ENCODE peak calls at places on chromosomes 5 and 9, in six cellular contexts. D, O, K, W, C and H are unnamed samples.
A peak's percentile ranks its signal among the peaks of the same experiment; 100 is the strongest.

GRCh38 chr9:109751253-109751652 is 28.7 kb upstream of the PALM2AKAP2 start:
- DNase-seq in C (no peak), O (no peak), D (no peak), W (no peak), K (no peak), H (peak; percentile 55)

GRCh38 chr9:99345936-99346335 is 123.9 kb downstream of the SEC61B start:
- DNase-seq in K (peak; percentile 77), C (no peak), D (no peak), O (peak; percentile 30), W (no peak), H (no peak)

GRCh38 chr9:128094166-128094949 is 26.3 kb downstream of the SLC25A25 start:
- DNase-seq in O (peak; percentile 99), W (peak; percentile 93), D (peak; percentile 96), C (peak; percentile 99), K (peak; percentile 98), H (peak; percentile 89)

GRCh38 chr9:109735796-109736195 is 44.2 kb upstream of the PALM2AKAP2 start:
- DNase-seq in K (no peak), O (peak; percentile 60), C (no peak), D (no peak), W (no peak), H (no peak)

GRCh38 chr5:151686673-151687378 is at the start of gene SPARC:
- DNase-seq in O (peak; percentile 98), C (peak; percentile 94), W (peak; percentile 82), K (peak; percentile 87), D (peak; percentile 92), H (peak; percentile 90)

GRCh38 chr5:55344392-55344992 is 36.7 kb downstream of the MTREX start:
- DNase-seq in O (peak; percentile 80), W (no peak), D (no peak), K (peak; percentile 57), C (peak; percentile 82), H (peak; percentile 36)

GRCh38 chr5:10348258-10348657 is 5.2 kb upstream of the MARCHF6 start:
- DNase-seq in C (no peak), D (no peak), K (no peak), W (no peak), O (no peak), H (no peak)

GRCh38 chr5:147390654-147391053 is 119.2 kb downstream of the DPYSL3 start:
- DNase-seq in D (no peak), K (no peak), O (no peak), C (no peak), W (no peak), H (no peak)

GRCh38 chr5:141529002-141529401 is 40.1 kb downstream of the PCDHGC5 start:
- DNase-seq in O (peak; percentile 69), K (no peak), C (no peak), W (no peak), D (no peak), H (no peak)

GRCh38 chr9:133335924-133336811 is at the start of gene SURF6:
- DNase-seq in O (peak; percentile 92), W (peak; percentile 92), K (peak; percentile 97), D (peak; percentile 92), C (peak; percentile 89), H (peak; percentile 41)

GRCh38 chr9:29397148-29397547 is 1823.9 kb upstream of the C9orf72 start:
- DNase-seq in C (no peak), W (no peak), O (no peak), D (no peak), K (no peak), H (no peak)

GRCh38 chr9:36791204-36791948 is 218.7 kb downstream of the MELK start:
- DNase-seq in W (no peak), O (no peak), K (no peak), D (no peak), C (no peak), H (no peak)

GRCh38 chr5:135365281-135365680 is 33.8 kb downstream of the MACROH2A1 start:
- DNase-seq in K (no peak), O (no peak), C (no peak), D (no peak), W (no peak), H (no peak)

GRCh38 chr9:111975709-111976108 is 79.1 kb downstream of the UGCG start:
- DNase-seq in C (no peak), W (peak; percentile 59), O (no peak), K (peak; percentile 22), D (no peak), H (no peak)

GRCh38 chr5:134603059-134603458 is 29.6 kb downstream of the SAR1B start:
- DNase-seq in W (no peak), O (peak; percentile 35), C (no peak), K (no peak), D (no peak), H (peak; percentile 36)

GRCh38 chr5:94396687-94397086 is 221.7 kb downstream of the KIAA0825 start:
- DNase-seq in O (no peak), K (no peak), D (no peak), C (no peak), W (no peak), H (no peak)

GRCh38 chr9:91192785-91193657 is 168.7 kb downstream of the AUH start:
- DNase-seq in O (peak; percentile 99), D (peak; percentile 94), W (peak; percentile 88), C (peak; percentile 97), K (peak; percentile 79), H (peak; percentile 97)

GRCh38 chr5:136006767-136007251 is 22.0 kb upstream of the TGFBI start:
- DNase-seq in W (no peak), K (no peak), D (no peak), C (peak; percentile 50), O (peak; percentile 66), H (no peak)

GRCh38 chr5:1447772-1448361 is 2.6 kb upstream of the SLC6A3 start:
- DNase-seq in C (no peak), O (no peak), W (peak; percentile 14), K (no peak), D (peak; percentile 60), H (no peak)

GRCh38 chr5:33272288-33272687 is 168.5 kb upstream of the TARS1 start:
- DNase-seq in K (no peak), D (no peak), C (no peak), W (no peak), O (peak; percentile 88), H (peak; percentile 60)

GRCh38 chr5:169838688-169839087 is 141.6 kb downstream of the INSYN2B start:
- DNase-seq in O (no peak), C (no peak), K (no peak), D (no peak), W (no peak), H (no peak)

GRCh38 chr9:127424669-127424986 is 446 bp downstream of the ZNF79 start:
- DNase-seq in K (no peak), C (no peak), W (no peak), D (no peak), O (no peak), H (no peak)

GRCh38 chr5:153885166-153885565 is 153.5 kb downstream of the FAM114A2 start:
- DNase-seq in O (no peak), K (no peak), D (no peak), C (no peak), W (no peak), H (no peak)

GRCh38 chr5:107936532-107936931 is 265.8 kb upstream of the EFNA5 start:
- DNase-seq in W (no peak), C (no peak), D (no peak), O (no peak), K (no peak), H (no peak)

GRCh38 chr5:107937198-107937597 is 266.5 kb upstream of the EFNA5 start:
- DNase-seq in D (no peak), K (no peak), C (no peak), W (no peak), O (no peak), H (no peak)

GRCh38 chr5:107937710-107938355 is 267.1 kb upstream of the EFNA5 start:
- DNase-seq in K (no peak), C (no peak), D (no peak), W (no peak), O (no peak), H (no peak)

GRCh38 chr5:107935641-107936040 is 264.9 kb upstream of the EFNA5 start:
- DNase-seq in D (no peak), C (no peak), K (no peak), W (no peak), O (no peak), H (no peak)

GRCh38 chr5:107941036-107941435 is 270.3 kb upstream of the EFNA5 start:
- DNase-seq in D (no peak), C (no peak), W (no peak), O (no peak), K (no peak), H (no peak)
- TF ChIP-seq CTCF in D (no peak), C (no peak), W (no peak), O (no peak), K (no peak), H (no peak)

DNA sequence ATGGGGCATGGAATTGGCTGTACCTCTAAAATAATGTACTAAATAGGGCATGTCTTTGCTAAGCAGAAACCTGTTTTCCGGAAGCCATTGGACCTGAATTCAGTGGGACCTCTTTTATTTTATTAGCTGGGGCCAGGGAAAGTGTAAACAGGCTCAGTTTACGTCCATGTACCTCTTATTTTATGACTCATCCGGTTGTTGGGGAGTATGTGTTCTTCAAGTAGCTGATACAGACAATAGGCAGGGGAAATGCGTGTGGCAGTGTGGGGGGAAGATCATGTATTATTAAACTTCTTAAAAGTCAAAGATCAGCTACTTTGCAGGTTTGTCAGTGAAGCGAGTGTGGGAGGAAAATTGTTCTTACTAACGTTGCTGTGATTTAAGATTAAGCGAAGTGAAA is 1.4 kb upstream of the GDNF start:
- DNase-seq in W (no peak), O (no peak), D (no peak), K (no peak), C (no peak), H (no peak)
- H3K27ac ChIP-seq in W (no peak overlapping the region), O (no peak overlapping the region), D (no peak overlapping the region), K (no peak overlapping the region), C (no peak overlapping the region), H (no peak overlapping the region)

GRCh38 chr5:11903614-11904269 is 504 bp downstream of the CTNND2 start:
- DNase-seq in C (no peak), K (peak; percentile 35), D (no peak), W (no peak), O (peak; percentile 3), H (no peak)
- TF ChIP-seq CTCF in C (peak; percentile 33), K (no peak), D (no peak), W (no peak), O (no peak), H (no peak)

DNA sequence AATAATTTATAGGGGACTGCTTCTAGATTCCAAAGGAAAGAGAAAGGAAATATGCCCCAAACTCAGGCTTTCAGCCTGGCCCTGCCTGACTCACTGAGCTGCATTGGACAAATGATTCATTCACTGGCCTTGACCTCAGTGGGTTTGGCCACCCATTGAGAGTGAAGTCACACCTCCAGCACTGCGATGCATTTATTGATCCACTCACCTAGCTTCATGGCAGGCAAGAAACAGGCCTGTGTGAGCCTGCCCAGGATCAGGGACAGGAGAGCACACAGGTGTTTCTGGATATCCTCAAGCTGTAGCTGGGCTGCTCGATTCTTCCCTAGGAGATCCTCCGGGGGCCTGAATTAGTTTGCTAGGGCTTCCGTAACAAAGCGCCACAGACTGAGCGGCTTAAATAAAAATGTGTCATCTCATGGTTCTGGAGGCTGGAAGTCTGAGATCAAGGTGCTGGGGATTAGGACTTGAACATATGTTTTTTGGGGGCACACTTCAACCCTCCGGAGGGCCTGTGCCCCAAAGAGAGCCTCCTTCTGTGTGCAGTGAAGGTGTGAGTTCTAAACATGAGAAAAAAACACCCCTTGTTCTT is 7.3 kb upstream of the DUSP1 start:
- DNase-seq in C (no peak), O (peak; percentile 76), D (no peak), K (no peak), W (no peak), H (no peak)
- H3K27ac ChIP-seq in C (peak overlapping the region; percentile 71), O (no peak overlapping the region), D (peak overlapping the region; percentile 100), K (no peak overlapping the region), W (peak overlapping the region; percentile 80), H (peak overlapping the region; percentile 83)